ENCODE peak calls at places on chromosomes 7 and 10, in five cellular contexts. M, V, C, A and E are unnamed samples.

GRCh38 chr10:21171936-21172773 is 275.0 kb upstream of the NEBL start:
- DNase-seq in A (no peak), C (no peak), V (no peak), M (no peak), E (no peak)

GRCh38 chr10:77835669-77836086 is 90.9 kb downstream of the DLG5 start:
- DNase-seq in A (no peak), C (no peak), V (no peak), M (no peak), E (no peak)

GRCh38 chr7:84914598-84914997 is 272.3 kb downstream of the SEMA3D start:
- DNase-seq in V (no peak), C (no peak), A (peak; percentile 15), M (no peak), E (no peak)

GRCh38 chr10:31758495-31758894 is 170.1 kb downstream of the ARHGAP12 start:
- DNase-seq in A (no peak), M (no peak), V (no peak), C (no peak), E (no peak)

GRCh38 chr10:43222296-43222695 is 44.6 kb downstream of the RASGEF1A start:
- DNase-seq in M (no peak), C (no peak), A (no peak), V (peak; percentile 36), E (no peak)

GRCh38 chr10:71974489-71975011 is 10.4 kb downstream of the CHST3 start:
- DNase-seq in C (peak; percentile 75), V (peak; percentile 74), M (peak; percentile 45), A (no peak), E (no peak)

GRCh38 chr10:77290528-77291155 is 347.0 kb downstream of the KCNMA1 start:
- DNase-seq in M (no peak), A (no peak), V (peak; percentile 17), C (peak; percentile 94), E (no peak)

GRCh38 chr10:17457083-17457482 is 2.7 kb upstream of the ST8SIA6 start:
- DNase-seq in C (no peak), M (no peak), V (no peak), A (no peak), E (no peak)

GRCh38 chr7:133742709-133743538 is 384.2 kb upstream of the LRGUK start:
- DNase-seq in V (no peak), A (no peak), M (peak; percentile 48), C (peak; percentile 27), E (no peak)

GRCh38 chr7:108455833-108456677 is at the start of gene NRCAM:
- DNase-seq in V (no peak), A (peak; percentile 85), C (peak; percentile 39), M (peak; percentile 84), E (no peak)

GRCh38 chr7:120181499-120181898 is 91.5 kb upstream of the KCND2 start:
- DNase-seq in V (no peak), A (no peak), M (no peak), C (no peak), E (no peak)

GRCh38 chr7:17144313-17144712 is 154.1 kb upstream of the AHR start:
- DNase-seq in C (peak; percentile 34), V (no peak), M (peak; percentile 22), A (no peak), E (no peak)

GRCh38 chr10:122557516-122557915 is 3.0 kb upstream of the DMBT1 start:
- DNase-seq in V (no peak), C (no peak), M (no peak), A (no peak), E (no peak)

GRCh38 chr7:13024323-13024722 is 336.9 kb downstream of the ARL4A start:
- DNase-seq in M (peak; percentile 96), A (no peak), V (no peak), C (no peak), E (no peak)

GRCh38 chr10:118590334-118590733 is 5.1 kb downstream of the PRLHR start:
- DNase-seq in V (no peak), C (no peak), M (no peak), A (no peak), E (no peak)

GRCh38 chr10:26441491-26442214 is 3.5 kb downstream of the APBB1IP start:
- DNase-seq in C (no peak), A (no peak), M (no peak), V (no peak), E (no peak)

GRCh38 chr7:157139142-157140117 is 704 bp downstream of the UBE3C start:
- DNase-seq in A (peak; percentile 68), M (no peak), V (peak; percentile 76), C (peak; percentile 58), E (peak; percentile 64)

GRCh38 chr10:100201549-100201948 is 15.7 kb upstream of the ERLIN1 start:
- DNase-seq in V (no peak), C (no peak), M (no peak), A (no peak), E (no peak)

GRCh38 chr10:100209303-100209702 is 20.1 kb downstream of the CHUK start:
- DNase-seq in C (no peak), M (no peak), A (no peak), V (no peak), E (no peak)

GRCh38 chr10:100208271-100208670 is 21.1 kb downstream of the CHUK start:
- DNase-seq in A (no peak), V (no peak), C (no peak), M (no peak), E (no peak)

GRCh38 chr10:100204370-100204769 is 18.5 kb upstream of the ERLIN1 start:
- DNase-seq in C (no peak), M (no peak), A (no peak), V (no peak), E (no peak)
- H3K36me3 ChIP-seq in C (peaks cover 90% of the 10 kb centered on the region), M (peaks cover 18% of the 10 kb centered on the region), A (peaks cover 66% of the 10 kb centered on the region), V (peaks cover 51% of the 10 kb centered on the region), E (peaks cover 20% of the 10 kb centered on the region)

GRCh38 chr7:142455392-142455791 is 197.5 kb upstream of the PRSS58 start:
- DNase-seq in V (no peak), C (no peak), M (no peak), A (no peak), E (no peak)
- H3K27ac ChIP-seq in V (no peak overlapping the region), C (no peak overlapping the region), M (no peak overlapping the region), A (no peak overlapping the region), E (peak overlapping the region; percentile 11)

GRCh38 chr7:128081351-128081750 is 50.1 kb upstream of the LRRC4 start:
- DNase-seq in A (no peak), C (no peak), V (no peak), M (no peak), E (no peak)

GRCh38 chr7:128082431-128082830 is 51.2 kb upstream of the LRRC4 start:
- DNase-seq in A (no peak), C (no peak), M (no peak), V (no peak), E (no peak)

GRCh38 chr7:128076831-128077271 is 45.6 kb upstream of the LRRC4 start:
- DNase-seq in A (no peak), C (no peak), V (peak; percentile 85), M (no peak), E (no peak)

GRCh38 chr7:128078309-128078708 is 47.1 kb upstream of the LRRC4 start:
- DNase-seq in C (no peak), M (no peak), V (no peak), A (no peak), E (no peak)

GRCh38 chr7:128080169-128080568 is 48.9 kb upstream of the LRRC4 start:
- DNase-seq in C (no peak), M (no peak), A (no peak), V (no peak), E (no peak)
- H3K36me3 ChIP-seq in C (peaks cover 75% of the 10 kb centered on the region), M (peaks cover 3% of the 10 kb centered on the region), A (no peaks in the 10 kb centered on the region), V (peaks cover 4% of the 10 kb centered on the region), E (peaks cover 22% of the 10 kb centered on the region)

GRCh38 chr7:5667391-5667790 is 114.1 kb downstream of the RNF216 start:
- DNase-seq in M (peak; percentile 77), C (no peak), A (peak; percentile 57), V (no peak), E (no peak)
- H3K27ac ChIP-seq in M (peak overlapping the region; percentile 53), C (no peak overlapping the region), A (peak overlapping the region; percentile 73), V (peak overlapping the region; percentile 99), E (no peak overlapping the region)